ENCODE peak calls at places on chromosome 14, in eight cellular contexts. D, M, Q, S, X, F, V and H are unnamed samples.

GRCh38 chr14:22883191-22883976 is at the start of gene REM2:
- DNase-seq in D (no peak), M (peak; percentile 12), Q (no peak), S (no peak), X (no peak), F (no peak), V (peak; percentile 20), H (peak; percentile 89)

GRCh38 chr14:66503532-66503931 is 4.4 kb upstream of the GPHN start:
- DNase-seq in D (no peak), M (no peak), Q (no peak), S (peak; percentile 71), X (no peak), F (no peak), V (no peak), H (no peak)

GRCh38 chr14:38121280-38121679 is 86.4 kb upstream of the SSTR1 start:
- DNase-seq in D (no peak), M (no peak), Q (no peak), S (no peak), X (no peak), F (no peak), V (no peak), H (no peak)

GRCh38 chr14:105890474-105891220 is 364.3 kb downstream of the TMEM121 start:
- DNase-seq in D (no peak), M (peak; percentile 3), Q (peak; percentile 25), S (no peak), X (no peak), F (peak; percentile 6), V (no peak), H (no peak)

GRCh38 chr14:46820291-46820690 is 168.7 kb upstream of the RPL10L start:
- DNase-seq in D (no peak), M (no peak), Q (no peak), S (no peak), X (no peak), F (no peak), V (no peak), H (no peak)

GRCh38 chr14:105853907-105854599 is 327.7 kb downstream of the TMEM121 start:
- DNase-seq in D (peak; percentile 12), M (no peak), Q (peak; percentile 25), S (no peak), X (no peak), F (no peak), V (no peak), H (no peak)

GRCh38 chr14:72788972-72789728 is 104.8 kb downstream of the DPF3 start:
- DNase-seq in D (no peak), M (no peak), Q (no peak), S (no peak), X (no peak), F (no peak), V (no peak), H (no peak)

GRCh38 chr14:63237791-63238190 is 33.5 kb downstream of the RHOJ start:
- DNase-seq in D (no peak), M (no peak), Q (no peak), S (no peak), X (no peak), F (no peak), V (no peak), H (no peak)

GRCh38 chr14:22039938-22040780 is 366.5 kb upstream of the OR4E1 start:
- DNase-seq in D (no peak), M (no peak), Q (no peak), S (no peak), X (peak; percentile 53), F (no peak), V (no peak), H (no peak)

GRCh38 chr14:70896317-70896716 is 10.9 kb upstream of the PCNX1 start:
- DNase-seq in D (no peak), M (no peak), Q (no peak), S (no peak), X (no peak), F (no peak), V (no peak), H (no peak)

GRCh38 chr14:74134484-74134883 is 49.7 kb downstream of the LIN52 start:
- DNase-seq in D (no peak), M (no peak), Q (no peak), S (no peak), X (no peak), F (no peak), V (no peak), H (no peak)

GRCh38 chr14:61598980-61599379 is 96.3 kb upstream of the HIF1A start:
- DNase-seq in D (no peak), M (no peak), Q (no peak), S (no peak), X (no peak), F (no peak), V (no peak), H (no peak)

DNA sequence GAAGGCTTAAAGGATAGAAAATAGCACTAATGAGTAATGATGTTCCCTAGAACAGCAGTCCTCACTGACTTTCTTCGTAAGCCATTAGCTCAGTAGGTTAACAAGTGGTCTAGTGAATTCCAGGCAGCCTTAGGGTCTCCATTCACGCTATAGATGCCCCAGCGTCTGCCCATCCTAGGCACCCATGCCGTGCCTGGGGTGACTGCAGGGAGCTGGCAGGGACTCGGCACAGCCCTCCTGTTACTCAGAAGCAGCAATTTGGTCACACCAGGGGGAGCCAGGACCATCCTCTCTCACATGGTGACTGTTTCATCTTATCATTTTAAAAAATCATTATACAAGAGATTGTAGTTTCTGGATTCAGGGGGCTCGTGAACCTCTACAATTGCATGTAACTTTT is 66.0 kb upstream of the TRAF3 start:
- DNase-seq in D (no peak), M (no peak), Q (no peak), S (no peak), X (no peak), F (no peak), V (no peak), H (no peak)
- TF ChIP-seq CTCF in D (no peak), M (no peak), Q (no peak), S (no peak), X (no peak), F (no peak), V (no peak), H (no peak)

DNA sequence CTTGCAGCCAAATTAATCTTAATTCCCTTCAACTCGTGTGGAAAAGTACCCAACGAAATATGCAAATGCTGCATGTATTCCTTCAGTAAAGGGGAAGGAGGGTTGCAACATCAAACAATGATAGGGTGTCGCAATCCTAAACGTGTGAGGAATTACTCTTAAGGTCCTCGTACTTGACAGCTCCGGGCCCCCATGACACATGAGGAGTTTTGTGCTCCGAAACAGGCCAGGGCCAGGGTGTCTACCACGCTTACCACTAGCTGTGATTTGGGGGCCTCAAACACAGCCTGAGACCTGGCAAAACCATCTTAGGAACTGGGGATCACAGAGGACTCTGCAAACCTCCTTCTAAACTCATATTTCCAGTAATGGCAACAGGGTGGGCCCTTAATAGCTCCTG is 20.4 kb downstream of the FOS start:
- DNase-seq in D (no peak), M (no peak), Q (peak; percentile 68), S (no peak), X (no peak), F (peak; percentile 48), V (no peak), H (no peak)
- TF ChIP-seq CTCF in D (no peak), M (no peak), Q (no peak), S (no peak), X (no peak), F (no peak), V (no peak), H (no peak)

DNA sequence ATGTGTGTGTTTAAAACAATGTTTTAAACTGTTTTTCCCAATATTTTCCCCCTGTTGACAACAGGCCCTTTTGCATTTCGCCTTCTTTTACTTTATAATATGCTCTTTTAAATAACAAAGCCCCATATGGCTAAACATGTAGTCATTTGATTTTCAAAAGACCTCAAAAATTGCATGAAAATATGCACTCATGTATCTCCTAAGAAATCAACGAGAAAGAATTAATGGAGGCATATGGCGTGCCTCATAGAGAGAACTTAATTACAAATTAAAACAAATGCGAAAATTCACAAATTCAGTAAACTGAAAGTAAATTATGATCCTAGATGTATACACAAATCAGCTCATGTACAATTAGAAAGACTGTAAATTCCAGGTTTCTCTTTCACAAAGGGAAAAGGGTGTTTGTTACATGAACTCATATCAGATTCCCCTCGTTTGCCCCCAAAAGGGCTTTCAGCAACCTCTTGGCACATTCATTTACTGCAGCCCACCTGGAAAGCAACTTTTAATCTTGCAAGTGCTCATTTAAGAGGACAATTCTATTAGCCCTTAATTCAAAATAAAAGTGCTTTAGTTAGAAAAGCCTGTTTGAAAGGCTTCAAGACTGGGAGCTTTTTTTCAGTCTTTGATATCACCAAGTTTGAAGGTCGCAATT is 202.7 kb upstream of the FOXN3 start:
- DNase-seq in D (no peak), M (no peak), Q (no peak), S (no peak), X (no peak), F (no peak), V (no peak), H (no peak)
- TF ChIP-seq CTCF in D (no peak), M (no peak), Q (no peak), S (no peak), X (no peak), F (no peak), V (no peak), H (no peak)

GRCh38 chr14:26137161-26137560 is 460.7 kb downstream of the NOVA1 start:
- DNase-seq in D (no peak), M (peak; percentile 9), Q (no peak), S (no peak), X (no peak), F (no peak), V (peak; percentile 2), H (no peak)

GRCh38 chr14:26138764-26139445 is 458.9 kb downstream of the NOVA1 start:
- DNase-seq in D (no peak), M (no peak), Q (no peak), S (peak; percentile 14), X (no peak), F (no peak), V (no peak), H (no peak)
- TF ChIP-seq CTCF in D (no peak), M (no peak), Q (no peak), S (no peak), X (no peak), F (no peak), V (no peak), H (peak; percentile 15)

GRCh38 chr14:77131871-77132486 is 9.6 kb downstream of the ZDHHC22 start:
- DNase-seq in D (no peak), M (no peak), Q (no peak), S (no peak), X (no peak), F (no peak), V (no peak), H (no peak)
- TF ChIP-seq CTCF in D (no peak), M (peak; percentile 64), Q (no peak), S (no peak), X (no peak), F (no peak), V (no peak), H (no peak)

DNA sequence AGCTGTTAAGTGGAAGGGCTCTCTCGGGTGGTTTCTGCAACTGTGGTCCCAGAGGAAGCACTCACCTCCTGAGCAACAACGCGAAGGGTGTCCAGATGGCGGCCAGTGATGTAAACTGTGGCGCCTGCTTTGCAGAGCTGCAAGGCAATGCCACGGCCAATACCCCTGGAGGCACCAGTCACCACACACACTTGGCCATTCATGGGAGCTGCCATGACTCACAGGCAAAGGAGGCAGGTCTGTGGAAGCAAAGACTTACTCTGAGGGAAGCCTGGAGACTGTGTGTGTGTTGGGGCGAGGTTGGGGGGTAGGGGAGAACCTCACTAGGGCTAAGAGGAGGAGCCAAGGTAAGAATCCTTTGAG is 707 bp downstream of the DHRS1 start:
- DNase-seq in D (peak; percentile 42), M (peak; percentile 33), Q (no peak), S (peak; percentile 54), X (peak; percentile 46), F (no peak), V (no peak), H (no peak)
- TF ChIP-seq CTCF in D (no peak), M (no peak), Q (no peak), S (no peak), X (no peak), F (no peak), V (no peak), H (no peak)